ENCODE peak calls at places on chromosomes 4 and X, in ten cellular contexts. P is stomach, I is Peyer's patch, T is suprapubic skin, B is tibial nerve, N is K562, H is body of pancreas, F is ovary, Y is esophagus squamous epithelium, L is IMR-90. C is an unnamed sample.

GRCh38 chr4:76156635-76157034 is 8.4 kb upstream of the NUP54 start:
- DNase-seq in P (no peak), I (no peak), T (no peak), B (no peak), N (no peak), H (no peak), F (no peak), Y (no peak), L (peak), C (peak)

GRCh38 chr4:161791796-161792556 is 371.8 kb downstream of the FSTL5 start:
- DNase-seq in P (no peak), I (no peak), T (no peak), B (no peak), N (no peak), H (no peak), F (peak), Y (no peak), L (no peak), C (no peak)

GRCh38 chrX:22159071-22159470 is 113.6 kb upstream of the CBLL2 start:
- DNase-seq in P (no peak), I (no peak), T (no peak), B (no peak), N (no peak), H (no peak), F (no peak), Y (no peak), L (peak), C (no peak)

GRCh38 chr4:3251691-3252479 is 2.9 kb downstream of the MSANTD1 start:
- DNase-seq in P (no peak), I (no peak), T (no peak), B (no peak), N (no peak), H (no peak), F (peak), Y (no peak), L (no peak), C (no peak)

GRCh38 chr4:40506492-40506891 is 123.2 kb downstream of the RBM47 start:
- DNase-seq in P (no peak), I (no peak), T (no peak), B (no peak), N (no peak), H (peak), F (no peak), Y (no peak), L (no peak), C (no peak)

GRCh38 chr4:115515379-115516171 is 402.2 kb upstream of the NDST4 start:
- DNase-seq in P (no peak), I (no peak), T (no peak), B (no peak), N (no peak), H (no peak), F (no peak), Y (no peak), L (no peak), C (no peak)

GRCh38 chr4:105709081-105709450 is 482 bp downstream of the GSTCD start:
- DNase-seq in P (no peak), I (peak), T (no peak), B (peak), N (no peak), H (peak), F (no peak), Y (no peak), L (no peak), C (peak)

GRCh38 chrX:119236599-119237525 is 777 bp downstream of the PGRMC1 start:
- DNase-seq in P (peak), I (peak), T (peak), B (peak), N (peak), H (peak), F (peak), Y (no peak), L (peak), C (peak)

GRCh38 chr4:159269956-159270355 is 167.1 kb downstream of the RAPGEF2 start:
- DNase-seq in P (no peak), I (no peak), T (no peak), B (no peak), N (no peak), H (no peak), F (no peak), Y (no peak), L (no peak), C (no peak)

GRCh38 chrX:132331532-132331931 is 112.3 kb upstream of the RAP2C start:
- DNase-seq in P (no peak), I (no peak), T (no peak), B (no peak), N (no peak), H (no peak), F (no peak), Y (no peak), L (no peak), C (no peak)

GRCh38 chr4:82791179-82791578 is 7.4 kb downstream of the SCD5 start:
- DNase-seq in P (no peak), I (no peak), T (no peak), B (no peak), N (no peak), H (no peak), F (no peak), Y (no peak), L (no peak), C (no peak)

GRCh38 chr4:128225148-128225547 is 62.5 kb downstream of the PGRMC2 start:
- DNase-seq in P (no peak), I (no peak), T (no peak), B (no peak), N (no peak), H (no peak), F (no peak), Y (no peak), L (peak), C (no peak)

GRCh38 chr4:158667651-158668198 is 4.0 kb downstream of the C4orf46 start:
- DNase-seq in P (no peak), I (no peak), T (no peak), B (no peak), N (peak), H (no peak), F (no peak), Y (no peak), L (peak), C (peak)

GRCh38 chrX:100316987-100317386 is 93.1 kb downstream of the PCDH19 start:
- DNase-seq in P (no peak), I (no peak), T (no peak), B (no peak), N (no peak), H (no peak), F (no peak), Y (no peak), L (no peak), C (no peak)

GRCh38 chrX:136662976-136663375 is 15.0 kb downstream of the CD40LG start:
- DNase-seq in P (no peak), I (no peak), T (no peak), B (no peak), N (no peak), H (no peak), F (no peak), Y (no peak), L (no peak), C (no peak)

GRCh38 chrX:134459683-134460004 is 321 bp upstream of the HPRT1 start:
- DNase-seq in P (no peak), I (no peak), T (no peak), B (no peak), N (no peak), H (no peak), F (no peak), Y (no peak), L (no peak), C (no peak)

GRCh38 chr4:73872331-73873108 is 3.3 kb downstream of the CXCL1 start:
- DNase-seq in P (no peak), I (no peak), T (no peak), B (no peak), N (no peak), H (peak), F (no peak), Y (no peak), L (no peak), C (no peak)

GRCh38 chrX:103376118-103376978 is at the start of gene BEX3:
- DNase-seq in P (peak), I (peak), T (peak), B (peak), N (no peak), H (peak), F (peak), Y (no peak), L (peak), C (peak)
- TF ChIP-seq POLR2A in P (no peak), I (no peak), T (no peak), B (no peak), N (no peak), H (peak), F (peak), Y (no peak), L (peak), C (peak)

DNA sequence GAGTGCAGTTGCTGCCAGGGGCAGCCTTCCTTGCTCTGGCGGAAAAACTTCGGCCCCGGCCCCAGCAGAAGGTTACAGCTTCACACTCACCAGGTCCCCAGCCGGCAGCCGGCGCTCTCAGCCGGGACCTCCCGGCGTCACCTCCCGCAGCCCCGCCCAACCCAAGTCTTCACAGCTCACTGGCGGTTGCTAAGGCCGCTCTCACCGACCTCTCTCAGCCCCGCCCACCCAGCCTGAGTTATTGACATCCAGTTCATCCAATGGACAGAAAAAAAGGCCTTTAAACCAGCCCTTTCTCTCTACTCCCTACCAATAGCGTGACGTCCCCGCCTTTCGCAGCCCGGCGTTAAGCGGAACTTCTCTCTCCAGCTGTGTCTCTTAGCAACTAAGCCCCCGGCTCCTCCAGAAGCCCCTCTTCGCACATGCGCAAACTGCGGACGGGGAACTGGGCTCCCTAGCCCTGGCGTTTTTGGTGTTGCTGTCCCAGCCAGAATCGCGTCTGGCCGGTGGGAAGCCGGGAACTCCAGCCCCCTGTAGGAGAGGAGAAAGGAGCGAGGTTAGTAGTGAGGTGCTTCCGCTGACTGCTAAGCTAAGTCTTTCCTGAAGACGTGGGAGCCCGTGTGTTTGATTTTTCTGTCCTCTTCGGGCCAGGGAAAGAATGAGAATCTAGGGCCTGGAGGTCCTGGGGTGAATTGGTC is at the start of gene BBS12:
- DNase-seq in P (peak), I (peak), T (peak), B (peak), N (peak), H (peak), F (peak), Y (peak), L (peak), C (peak)
- TF ChIP-seq POLR2A in P (no peak), I (no peak), T (no peak), B (no peak), N (peak), H (no peak), F (peak), Y (no peak), L (peak), C (peak)

DNA sequence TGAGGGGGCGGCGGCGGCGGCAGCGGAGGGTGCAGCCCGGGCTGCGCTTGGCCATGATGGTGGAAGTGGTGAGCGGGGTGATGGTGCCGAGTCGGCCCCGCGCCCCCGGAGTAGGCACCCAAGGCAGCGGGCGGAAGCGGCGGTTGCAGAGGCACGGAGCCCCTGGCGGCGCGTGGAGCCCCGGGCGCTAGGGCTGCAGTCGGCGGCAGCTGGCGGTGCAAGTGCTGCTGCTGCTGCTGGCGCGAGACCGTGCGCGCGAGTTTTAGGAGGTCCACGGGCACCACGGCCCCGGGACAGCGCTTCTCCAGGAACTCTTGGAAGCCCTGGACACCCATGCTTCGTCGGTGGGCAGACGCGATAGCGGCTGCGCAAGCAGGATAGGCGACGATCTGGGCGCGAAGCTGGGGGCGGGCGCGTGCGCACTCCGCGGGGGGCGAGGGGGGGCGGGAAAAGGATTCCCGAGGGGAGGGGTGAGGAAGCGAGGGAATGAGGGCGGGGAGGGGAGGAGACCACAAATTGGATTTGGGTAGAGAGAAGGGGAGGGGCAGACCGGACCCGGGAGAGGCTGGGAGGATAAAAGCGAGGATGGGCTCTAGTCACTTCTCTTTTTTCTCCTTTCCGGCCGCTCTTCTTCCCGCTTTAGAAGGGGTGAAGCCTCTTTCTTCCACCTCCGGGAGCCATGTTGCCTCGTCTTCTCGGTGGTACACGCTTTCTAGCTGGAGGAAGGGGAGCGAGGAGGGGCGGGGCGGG is at the start of gene FAM120C:
- DNase-seq in P (peak), I (peak), T (peak), B (peak), N (peak), H (peak), F (peak), Y (peak), L (peak), C (peak)
- TF ChIP-seq POLR2A in P (no peak), I (no peak), T (no peak), B (no peak), N (no peak), H (no peak), F (no peak), Y (no peak), L (peak), C (peak)

GRCh38 chr4:173528378-173529321 is 1.4 kb downstream of the HAND2 start:
- DNase-seq in P (no peak), I (no peak), T (no peak), B (no peak), N (peak), H (no peak), F (peak), Y (no peak), L (no peak), C (no peak)
- TF ChIP-seq POLR2A in P (no peak), I (no peak), T (no peak), B (no peak), N (no peak), H (no peak), F (no peak), Y (no peak), L (no peak), C (no peak)

GRCh38 chr4:24582235-24582863 is 2.0 kb downstream of the DHX15 start:
- DNase-seq in P (no peak), I (no peak), T (no peak), B (no peak), N (no peak), H (no peak), F (no peak), Y (no peak), L (no peak), C (peak)

GRCh38 chr4:24583451-24584174 is 741 bp downstream of the DHX15 start:
- DNase-seq in P (peak), I (peak), T (peak), B (peak), N (peak), H (peak), F (peak), Y (no peak), L (peak), C (peak)

GRCh38 chr4:24589448-24589847 is 5.1 kb upstream of the DHX15 start:
- DNase-seq in P (no peak), I (no peak), T (no peak), B (no peak), N (no peak), H (no peak), F (no peak), Y (no peak), L (no peak), C (no peak)

GRCh38 chr4:24588216-24588954 is 4.0 kb upstream of the DHX15 start:
- DNase-seq in P (no peak), I (no peak), T (no peak), B (no peak), N (no peak), H (no peak), F (no peak), Y (no peak), L (no peak), C (peak)

DNA sequence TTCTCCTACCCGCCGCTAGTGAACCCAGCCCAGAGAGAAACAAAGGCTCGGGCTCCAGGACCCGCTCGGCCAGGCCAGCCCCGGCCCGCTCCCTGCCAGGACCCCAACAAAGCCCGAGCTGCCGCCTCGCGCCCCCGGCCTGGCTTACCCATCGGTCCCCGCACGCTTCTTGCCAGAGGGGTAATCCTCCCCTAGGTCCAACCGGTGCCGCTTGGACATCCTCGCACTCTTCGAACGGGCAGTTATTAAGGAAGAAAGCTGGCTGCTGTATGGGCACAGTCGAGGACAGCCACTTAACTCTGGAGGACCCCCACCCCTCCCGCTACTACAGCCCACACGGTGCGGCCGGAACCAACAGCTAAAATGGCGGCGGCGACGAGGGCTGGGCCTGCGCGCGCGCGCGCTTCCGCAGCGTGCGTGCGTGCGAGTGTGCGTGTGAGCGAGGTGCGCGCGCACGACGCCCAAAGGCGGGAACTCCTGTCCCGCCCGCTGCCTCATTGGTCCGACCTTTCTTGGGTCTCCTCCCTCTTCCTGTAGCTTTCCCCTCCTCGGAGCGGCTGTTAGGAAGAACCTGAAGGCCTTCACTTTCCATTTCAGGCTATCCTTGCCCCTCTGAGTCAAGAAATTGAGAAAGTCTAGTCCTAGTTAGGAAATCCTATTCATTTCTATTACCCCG is at the start of gene DHX15:
- DNase-seq in P (peak), I (peak), T (peak), B (peak), N (peak), H (peak), F (peak), Y (peak), L (peak), C (peak)
- TF ChIP-seq POLR2A in P (peak), I (peak), T (peak), B (peak), N (peak), H (peak), F (peak), Y (no peak), L (peak), C (peak)

GRCh38 chrX:101550362-101550761 is at the start of gene ARMCX1:
- DNase-seq in P (peak), I (peak), T (peak), B (peak), N (no peak), H (peak), F (peak), Y (no peak), L (peak), C (peak)
- TF ChIP-seq POLR2A in P (no peak), I (no peak), T (no peak), B (peak), N (no peak), H (peak), F (peak), Y (no peak), L (peak), C (no peak)

GRCh38 chr4:99321241-99322191 is at the start of gene ADH1B:
- DNase-seq in P (no peak), I (no peak), T (no peak), B (peak), N (no peak), H (no peak), F (no peak), Y (no peak), L (no peak), C (no peak)
- TF ChIP-seq POLR2A in P (no peak), I (no peak), T (no peak), B (no peak), N (no peak), H (no peak), F (no peak), Y (no peak), L (no peak), C (no peak)

C was measured in erythroblast.